ENCODE peak calls at places on chromosomes 11 and 22, in ten cellular contexts. K, S, H, W, A, U, F, Y, M and Z are unnamed samples.

GRCh38 chr22:46263208-46263575 is at the start of gene PKDREJ:
- DNase-seq in K (no peak), S (peak), H (no peak), W (no peak), A (no peak), U (no peak), F (no peak), Y (no peak), M (no peak), Z (no peak)

GRCh38 chr22:49393526-49393925 is 434.1 kb downstream of the BRD1 start:
- DNase-seq in K (no peak), S (peak), H (no peak), W (no peak), A (no peak), U (no peak), F (no peak), Y (no peak), M (no peak), Z (no peak)

GRCh38 chr11:105236631-105237030 is 97.1 kb upstream of the CARD18 start:
- DNase-seq in K (no peak), S (no peak), H (no peak), W (no peak), A (no peak), U (no peak), F (peak), Y (no peak), M (no peak), Z (no peak)

GRCh38 chr22:47158457-47158856 is 396.0 kb downstream of the TBC1D22A start:
- DNase-seq in K (no peak), S (no peak), H (no peak), W (no peak), A (no peak), U (no peak), F (no peak), Y (no peak), M (no peak), Z (no peak)

GRCh38 chr11:95521862-95522261 is 267.7 kb downstream of the FAM76B start:
- DNase-seq in K (no peak), S (no peak), H (no peak), W (no peak), A (no peak), U (no peak), F (no peak), Y (no peak), M (no peak), Z (no peak)

GRCh38 chr22:30770716-30771115 is 76.0 kb downstream of the OSBP2 start:
- DNase-seq in K (no peak), S (no peak), H (no peak), W (no peak), A (no peak), U (no peak), F (no peak), Y (no peak), M (no peak), Z (no peak)

GRCh38 chr11:123653997-123654565 is 343 bp downstream of the SCN3B start:
- DNase-seq in K (no peak), S (peak), H (peak), W (no peak), A (peak), U (peak), F (no peak), Y (peak), M (peak), Z (no peak)

GRCh38 chr22:31342389-31343125 is 3.6 kb downstream of the PATZ1 start:
- DNase-seq in K (no peak), S (no peak), H (no peak), W (no peak), A (no peak), U (peak), F (no peak), Y (peak), M (no peak), Z (no peak)

GRCh38 chr11:129278586-129279319 is 86.6 kb upstream of the ARHGAP32 start:
- DNase-seq in K (no peak), S (no peak), H (no peak), W (no peak), A (peak), U (peak), F (no peak), Y (peak), M (peak), Z (no peak)